ENCODE peak calls at places on chromosomes 13 and 19, in six cellular contexts. K, R, J, Q, E and U are unnamed samples.

GRCh38 chr13:100773923-100774641 is 99.5 kb upstream of the TMTC4 start:
- DNase-seq in R (no peak), J (no peak), E (no peak), Q (no peak), K (no peak), U (no peak)

GRCh38 chr19:51680474-51680873 is 12.7 kb upstream of the SPACA6 start:
- DNase-seq in J (no peak), Q (no peak), E (no peak), K (no peak), R (no peak), U (no peak)

GRCh38 chr13:90485441-90485840 is 862.0 kb upstream of the MIR17HG start:
- DNase-seq in R (no peak), J (no peak), Q (no peak), E (peak), K (peak), U (no peak)

GRCh38 chr19:44476559-44477408 is 23.5 kb downstream of the ZNF180 start:
- DNase-seq in R (no peak), E (peak), K (peak), J (no peak), Q (no peak), U (no peak)

GRCh38 chr13:63517376-63517775 is 2101.7 kb upstream of the PCDH20 start:
- DNase-seq in J (no peak), R (no peak), K (peak), E (no peak), Q (no peak), U (no peak)

GRCh38 chr19:4284176-4284958 is 5.3 kb downstream of the SHD start:
- DNase-seq in R (no peak), J (peak), E (no peak), K (no peak), Q (no peak), U (no peak)

GRCh38 chr19:42255766-42256750 is 1.1 kb upstream of the ERF start:
- DNase-seq in Q (peak), E (no peak), R (peak), K (no peak), J (peak), U (peak)

GRCh38 chr19:18202759-18203407 is 959 bp downstream of the RAB3A start:
- DNase-seq in K (no peak), Q (peak), R (peak), E (no peak), J (peak), U (no peak)

GRCh38 chr19:45008554-45008953 is 7.3 kb downstream of the RELB start:
- DNase-seq in K (no peak), Q (no peak), R (no peak), E (no peak), J (no peak), U (no peak)

GRCh38 chr13:64371045-64371444 is 2859.1 kb downstream of the PCDH9 start:
- DNase-seq in J (no peak), Q (no peak), E (peak), R (no peak), K (peak), U (no peak)

GRCh38 chr13:46949211-46949610 is 52.4 kb upstream of the HTR2A start:
- DNase-seq in Q (no peak), E (no peak), K (no peak), R (no peak), J (no peak), U (no peak)

GRCh38 chr13:49220856-49221614 is 897 bp downstream of the MLNR start:
- DNase-seq in J (peak), K (no peak), R (no peak), Q (no peak), E (no peak), U (no peak)

GRCh38 chr13:42381165-42381425 is 109.1 kb downstream of the AKAP11 start:
- DNase-seq in Q (no peak), R (no peak), E (no peak), K (no peak), J (no peak), U (no peak)

GRCh38 chr13:20121154-20121515 is 39.7 kb downstream of the GJA3 start:
- DNase-seq in J (no peak), E (no peak), K (no peak), R (no peak), Q (no peak), U (no peak)

GRCh38 chr13:26075498-26075897 is 23.7 kb upstream of the SHISA2 start:
- DNase-seq in E (no peak), K (no peak), J (no peak), Q (no peak), R (no peak), U (no peak)

GRCh38 chr13:110438776-110439175 is 122.7 kb downstream of the RAB20 start:
- DNase-seq in E (no peak), K (no peak), R (no peak), J (no peak), Q (no peak), U (no peak)

GRCh38 chr13:36088001-36088400 is 43.2 kb downstream of the DCLK1 start:
- DNase-seq in R (no peak), J (no peak), K (no peak), Q (no peak), E (no peak), U (no peak)

GRCh38 chr13:111153977-111154332 is 38.8 kb downstream of the ARHGEF7 start:
- DNase-seq in Q (no peak), E (no peak), K (no peak), R (no peak), J (peak), U (no peak)

GRCh38 chr19:41696402-41697197 is 8.5 kb upstream of the CEACAM7 start:
- DNase-seq in R (no peak), E (no peak), J (peak), K (no peak), Q (no peak), U (no peak)

GRCh38 chr19:1230585-1231489 is 7.0 kb downstream of the CBARP start:
- DNase-seq in Q (no peak), J (no peak), K (no peak), R (no peak), E (no peak), U (no peak)

GRCh38 chr19:57559008-57559403 is 657 bp downstream of the ZNF550 start:
- DNase-seq in K (no peak), Q (peak), E (no peak), R (no peak), J (peak), U (no peak)

GRCh38 chr13:110006304-110006703 is 219.9 kb upstream of the IRS2 start:
- DNase-seq in Q (no peak), J (no peak), R (peak), K (peak), E (peak), U (no peak)

GRCh38 chr19:1310853-1311180 is 25.1 kb downstream of the EFNA2 start:
- DNase-seq in J (no peak), R (no peak), E (no peak), K (no peak), Q (no peak), U (no peak)

GRCh38 chr19:40425450-40426287 is at the start of gene SERTAD1:
- DNase-seq in J (peak), R (peak), K (peak), E (peak), Q (peak), U (peak)

GRCh38 chr13:24254151-24254810 is 55.1 kb upstream of the C1QTNF9 start:
- DNase-seq in Q (no peak), E (no peak), K (no peak), R (no peak), J (no peak), U (no peak)

GRCh38 chr19:6458695-6459355 is 767 bp downstream of the SLC25A23 start:
- DNase-seq in Q (no peak), E (no peak), K (no peak), J (no peak), R (no peak), U (peak)

GRCh38 chr13:28850226-28850625 is 30.1 kb downstream of the MTUS2 start:
- DNase-seq in K (no peak), Q (no peak), J (no peak), R (no peak), E (no peak), U (no peak)

GRCh38 chr19:994516-994915 is 5.7 kb upstream of the GRIN3B start:
- DNase-seq in R (no peak), Q (no peak), J (no peak), K (no peak), E (no peak), U (no peak)

GRCh38 chr13:43089912-43090498 is 66.6 kb downstream of the DNAJC15 start:
- DNase-seq in R (no peak), Q (no peak), J (no peak), K (no peak), E (no peak), U (no peak)

GRCh38 chr13:20873348-20873747 is 29.2 kb downstream of the XPO4 start:
- DNase-seq in Q (no peak), J (no peak), R (no peak), K (peak), E (peak), U (no peak)

GRCh38 chr13:68727788-68728187 is 1379.8 kb upstream of the ATXN8OS start:
- DNase-seq in K (no peak), R (no peak), J (no peak), Q (no peak), E (no peak), U (no peak)

GRCh38 chr19:46613525-46613924 is 11.4 kb downstream of the PTGIR start:
- DNase-seq in J (no peak), E (no peak), R (no peak), K (no peak), Q (no peak), U (no peak)

GRCh38 chr19:30024091-30024490 is 82.1 kb downstream of the URI1 start:
- DNase-seq in J (no peak), Q (no peak), E (no peak), R (no peak), K (no peak), U (no peak)

GRCh38 chr13:111492341-111492945 is 172.0 kb downstream of the TEX29 start:
- DNase-seq in E (no peak), J (no peak), K (no peak), R (no peak), Q (no peak), U (no peak)

GRCh38 chr19:4448147-4448985 is 9.2 kb downstream of the UBXN6 start:
- DNase-seq in R (no peak), J (no peak), Q (no peak), K (no peak), E (no peak), U (no peak)

GRCh38 chr19:54190503-54190941 is 586 bp upstream of the TSEN34 start:
- DNase-seq in K (peak), J (peak), Q (peak), E (peak), R (peak), U (peak)

GRCh38 chr19:54188224-54188871 is 1.0 kb downstream of the MBOAT7 start:
- DNase-seq in Q (no peak), E (peak), R (no peak), J (no peak), K (peak), U (no peak)

GRCh38 chr19:54189668-54190502 is 505 bp upstream of the MBOAT7 start:
- DNase-seq in R (peak), E (peak), J (peak), K (peak), Q (peak), U (peak)

GRCh38 chr19:54190942-54191670 is at the start of gene TSEN34:
- DNase-seq in J (peak), E (peak), K (peak), Q (no peak), R (no peak), U (peak)

GRCh38 chr19:54189020-54189667 is at the start of gene MBOAT7:
- DNase-seq in K (no peak), J (peak), Q (no peak), E (no peak), R (no peak), U (peak)
- TF ChIP-seq CTCF in K (no peak), J (no peak), Q (peak), E (peak), R (no peak), U (no peak)

GRCh38 chr19:16899566-16900075 is 10.8 kb downstream of the F2RL3 start:
- DNase-seq in J (peak), K (no peak), R (no peak), E (no peak), Q (no peak), U (no peak)
- TF ChIP-seq CTCF in J (peak), K (peak), R (no peak), E (peak), Q (peak), U (peak)

GRCh38 chr13:74111399-74111798 is 22.8 kb downstream of the KLF12 start:
- DNase-seq in K (no peak), Q (no peak), J (no peak), E (no peak), R (no peak), U (no peak)

GRCh38 chr13:74114202-74114601 is 20.0 kb downstream of the KLF12 start:
- DNase-seq in K (peak), Q (no peak), J (no peak), R (no peak), E (peak), U (no peak)

GRCh38 chr13:74111901-74112824 is 22.0 kb downstream of the KLF12 start:
- DNase-seq in J (no peak), Q (no peak), R (no peak), E (no peak), K (no peak), U (no peak)

GRCh38 chr13:74107598-74107997 is 26.6 kb downstream of the KLF12 start:
- DNase-seq in J (no peak), K (no peak), Q (no peak), R (no peak), E (no peak), U (no peak)

DNA sequence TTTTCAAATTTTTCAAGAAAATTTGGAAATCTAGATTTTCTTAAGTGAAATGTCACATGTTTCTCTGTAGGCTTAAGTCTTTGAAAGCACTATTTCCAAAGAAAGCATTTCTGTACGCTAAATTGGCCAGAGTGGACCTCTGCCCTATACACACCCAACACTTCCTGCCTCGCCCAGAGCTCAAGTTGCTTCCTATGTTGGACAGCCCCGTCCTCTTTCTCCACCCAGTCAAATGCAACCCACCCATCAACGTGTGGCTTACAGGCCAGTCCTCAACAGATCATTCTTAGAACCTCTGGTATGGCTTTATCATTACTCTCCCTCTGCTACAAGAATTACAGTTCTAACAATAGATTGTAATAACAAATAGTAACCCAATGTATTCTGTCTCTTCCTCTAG is 24.2 kb downstream of the KLF12 start:
- DNase-seq in E (no peak), K (no peak), R (no peak), J (no peak), Q (peak), U (no peak)
- TF ChIP-seq CTCF in E (no peak), K (no peak), R (no peak), J (no peak), Q (no peak), U (no peak)

GRCh38 chr19:50376166-50377050 is at the start of gene NR1H2:
- DNase-seq in E (peak), K (peak), J (peak), Q (peak), R (peak), U (peak)
- TF ChIP-seq CTCF in E (no peak), K (no peak), J (no peak), Q (no peak), R (no peak), U (no peak)

GRCh38 chr19:38852231-38853044 is 2.7 kb upstream of the HNRNPL start:
- DNase-seq in E (peak), Q (peak), R (peak), K (peak), J (no peak), U (peak)

GRCh38 chr19:38849746-38850230 is at the start of gene HNRNPL:
- DNase-seq in K (no peak), R (peak), Q (no peak), J (peak), E (no peak), U (peak)

GRCh38 chr19:38850231-38850975 is 617 bp upstream of the HNRNPL start:
- DNase-seq in Q (peak), E (peak), J (peak), R (peak), K (peak), U (peak)

GRCh38 chr19:38851622-38852230 is 1.9 kb upstream of the HNRNPL start:
- DNase-seq in R (peak), J (peak), E (peak), Q (peak), K (peak), U (peak)

DNA sequence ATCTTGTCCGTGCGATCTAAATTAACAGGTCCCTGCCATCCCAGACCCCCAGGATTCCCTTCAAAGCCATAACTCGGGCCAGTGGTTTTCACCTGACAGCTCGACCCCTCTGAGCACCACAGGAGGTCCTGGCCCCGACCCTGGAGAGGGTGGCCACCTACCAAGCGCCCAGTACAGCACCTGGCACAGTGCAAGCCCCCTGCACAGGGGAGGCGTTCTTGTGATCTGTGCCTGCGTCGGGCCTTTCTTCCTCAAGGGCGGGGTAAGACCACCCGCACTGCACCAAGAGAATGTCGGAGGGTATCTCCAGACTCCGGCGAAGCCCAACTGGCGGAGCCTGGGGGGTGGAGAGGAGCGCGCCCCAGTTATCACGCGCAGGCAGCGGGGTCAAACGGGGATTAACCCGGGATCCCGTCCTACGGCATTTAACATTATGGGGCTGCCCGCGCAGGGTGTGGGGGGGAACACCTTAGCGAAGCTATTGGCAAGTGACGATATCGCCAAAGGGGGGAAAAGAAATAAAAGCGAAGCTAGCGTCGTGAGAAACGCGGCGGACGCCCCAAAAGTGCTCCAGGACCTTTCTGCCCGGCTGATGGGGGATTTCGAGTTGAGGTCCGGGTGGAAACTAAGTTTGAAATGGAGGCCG is 1.3 kb upstream of the HNRNPL start:
- DNase-seq in R (peak), J (peak), K (no peak), Q (peak), E (no peak), U (peak)
- TF ChIP-seq CTCF in R (no peak), J (no peak), K (no peak), Q (no peak), E (no peak), U (no peak)

GRCh38 chr13:81350056-81350455 is 1009.1 kb upstream of the SPRY2 start:
- DNase-seq in K (no peak), E (no peak), R (no peak), Q (no peak), J (no peak), U (no peak)
- TF ChIP-seq CTCF in K (no peak), E (no peak), R (no peak), Q (no peak), J (no peak), U (no peak)

GRCh38 chr13:59477011-59477410 is 686.7 kb downstream of the DIAPH3 start:
- DNase-seq in E (no peak), J (no peak), R (no peak), K (no peak), Q (no peak), U (no peak)
- TF ChIP-seq CTCF in E (peak), J (no peak), R (no peak), K (no peak), Q (peak), U (no peak)

GRCh38 chr19:48085904-48086864 is 24.4 kb downstream of the PLA2G4C start:
- DNase-seq in K (no peak), R (no peak), Q (no peak), J (no peak), E (no peak), U (no peak)
- TF ChIP-seq CTCF in K (no peak), R (no peak), Q (no peak), J (no peak), E (peak), U (no peak)